ENCODE peak calls at places on chromosomes 13 and 19, in seven cellular contexts. One of them, this sample, is unnamed.
A peak's percentile ranks its signal among the peaks of the same experiment; 100 is the strongest.

GRCh38 chr19:18417250-18418033 is 1.8 kb upstream of the SSBP4 start:
- DNase-seq in spleen: peak; percentile 93
- DNase-seq in SK-N-SH: peak; percentile 91
- DNase-seq in breast epithelium: no peak
- DNase-seq in transverse colon: peak; percentile 70
- DNase-seq in GM23338: peak; percentile 89
- DNase-seq in stomach: no peak
- DNase-seq in this sample: no peak

GRCh38 chr19:1469200-1469935 is 9.6 kb downstream of the C19orf25 start:
- DNase-seq in GM23338: no peak
- DNase-seq in breast epithelium: no peak
- DNase-seq in SK-N-SH: no peak
- DNase-seq in spleen: peak; percentile 78
- DNase-seq in transverse colon: no peak
- DNase-seq in stomach: no peak
- DNase-seq in this sample: no peak

GRCh38 chr13:21595546-21595822 is 8.5 kb downstream of the MICU2 start:
- DNase-seq in GM23338: no peak
- DNase-seq in stomach: no peak
- DNase-seq in SK-N-SH: no peak
- DNase-seq in breast epithelium: no peak
- DNase-seq in transverse colon: no peak
- DNase-seq in spleen: no peak
- DNase-seq in this sample: no peak

GRCh38 chr13:110421696-110422395 is 114.8 kb downstream of the COL4A2 start:
- DNase-seq in spleen: no peak
- DNase-seq in breast epithelium: no peak
- DNase-seq in transverse colon: no peak
- DNase-seq in stomach: no peak
- DNase-seq in GM23338: no peak
- DNase-seq in SK-N-SH: no peak
- DNase-seq in this sample: no peak

GRCh38 chr19:35787227-35787799 is 11.9 kb downstream of the ARHGAP33 start:
- DNase-seq in spleen: no peak
- DNase-seq in transverse colon: no peak
- DNase-seq in stomach: no peak
- DNase-seq in GM23338: no peak
- DNase-seq in SK-N-SH: no peak
- DNase-seq in breast epithelium: no peak
- DNase-seq in this sample: no peak

GRCh38 chr19:3268326-3268725 is 43.9 kb downstream of the CELF5 start:
- DNase-seq in breast epithelium: no peak
- DNase-seq in stomach: no peak
- DNase-seq in SK-N-SH: no peak
- DNase-seq in GM23338: no peak
- DNase-seq in transverse colon: no peak
- DNase-seq in spleen: no peak
- DNase-seq in this sample: no peak

GRCh38 chr19:52600639-52601024 is 30.5 kb downstream of the ZNF701 start:
- DNase-seq in breast epithelium: no peak
- DNase-seq in spleen: peak; percentile 76
- DNase-seq in SK-N-SH: no peak
- DNase-seq in stomach: peak; percentile 33
- DNase-seq in GM23338: peak; percentile 60
- DNase-seq in transverse colon: peak; percentile 77
- DNase-seq in this sample: no peak

GRCh38 chr13:55199132-55199531 is 1941.6 kb upstream of the PRR20A start:
- DNase-seq in breast epithelium: no peak
- DNase-seq in stomach: no peak
- DNase-seq in SK-N-SH: no peak
- DNase-seq in GM23338: peak; percentile 11
- DNase-seq in transverse colon: no peak
- DNase-seq in spleen: no peak
- DNase-seq in this sample: no peak

GRCh38 chr13:107376393-107377085 is 808.6 kb upstream of the ARGLU1 start:
- DNase-seq in spleen: no peak
- DNase-seq in transverse colon: no peak
- DNase-seq in SK-N-SH: peak; percentile 22
- DNase-seq in breast epithelium: no peak
- DNase-seq in GM23338: no peak
- DNase-seq in stomach: no peak
- DNase-seq in this sample: no peak

GRCh38 chr19:56097306-56097705 is 23.8 kb downstream of the ZNF787 start:
- DNase-seq in spleen: peak; percentile 79
- DNase-seq in stomach: no peak
- DNase-seq in transverse colon: no peak
- DNase-seq in SK-N-SH: no peak
- DNase-seq in GM23338: no peak
- DNase-seq in breast epithelium: no peak
- DNase-seq in this sample: peak; percentile 45

GRCh38 chr13:110610955-110611595 is 4.3 kb upstream of the NAXD start:
- DNase-seq in GM23338: no peak
- DNase-seq in transverse colon: no peak
- DNase-seq in breast epithelium: no peak
- DNase-seq in SK-N-SH: no peak
- DNase-seq in spleen: no peak
- DNase-seq in stomach: no peak
- DNase-seq in this sample: no peak

GRCh38 chr13:33331962-33332361 is 46.4 kb upstream of the STARD13 start:
- DNase-seq in stomach: no peak
- DNase-seq in transverse colon: no peak
- DNase-seq in SK-N-SH: no peak
- DNase-seq in spleen: no peak
- DNase-seq in GM23338: peak; percentile 28
- DNase-seq in breast epithelium: no peak
- DNase-seq in this sample: no peak

GRCh38 chr13:94546071-94546839 is 49.7 kb downstream of the TGDS start:
- DNase-seq in stomach: no peak
- DNase-seq in spleen: no peak
- DNase-seq in transverse colon: no peak
- DNase-seq in breast epithelium: no peak
- DNase-seq in SK-N-SH: no peak
- DNase-seq in GM23338: peak; percentile 50
- DNase-seq in this sample: no peak

GRCh38 chr19:7522072-7522922 is at the start of gene MCOLN1:
- DNase-seq in stomach: peak; percentile 100
- DNase-seq in spleen: peak; percentile 100
- DNase-seq in SK-N-SH: peak; percentile 100
- DNase-seq in breast epithelium: peak; percentile 99
- DNase-seq in GM23338: peak; percentile 99
- DNase-seq in transverse colon: peak; percentile 100
- DNase-seq in this sample: peak; percentile 99

GRCh38 chr13:71368301-71368700 is 498.7 kb downstream of the DACH1 start:
- DNase-seq in GM23338: no peak
- DNase-seq in stomach: no peak
- DNase-seq in spleen: no peak
- DNase-seq in transverse colon: no peak
- DNase-seq in SK-N-SH: peak; percentile 7
- DNase-seq in breast epithelium: no peak
- DNase-seq in this sample: no peak

GRCh38 chr19:46931197-46931596 is 70.4 kb downstream of the ARHGAP35 start:
- DNase-seq in stomach: no peak
- DNase-seq in transverse colon: no peak
- DNase-seq in spleen: no peak
- DNase-seq in breast epithelium: no peak
- DNase-seq in GM23338: no peak
- DNase-seq in SK-N-SH: no peak
- DNase-seq in this sample: no peak

GRCh38 chr13:44967656-44968451 is 21.4 kb downstream of the NUFIP1 start:
- DNase-seq in GM23338: no peak
- DNase-seq in transverse colon: no peak
- DNase-seq in stomach: no peak
- DNase-seq in breast epithelium: no peak
- DNase-seq in SK-N-SH: no peak
- DNase-seq in spleen: no peak
- DNase-seq in this sample: peak; percentile 44

GRCh38 chr19:37955986-37956385 is 49.0 kb downstream of the SIPA1L3 start:
- DNase-seq in SK-N-SH: no peak
- DNase-seq in GM23338: no peak
- DNase-seq in stomach: peak; percentile 20
- DNase-seq in breast epithelium: no peak
- DNase-seq in transverse colon: no peak
- DNase-seq in spleen: no peak
- DNase-seq in this sample: no peak

GRCh38 chr13:39505151-39505550 is 97.8 kb downstream of the LHFPL6 start:
- DNase-seq in GM23338: no peak
- DNase-seq in spleen: no peak
- DNase-seq in SK-N-SH: no peak
- DNase-seq in breast epithelium: no peak
- DNase-seq in stomach: no peak
- DNase-seq in transverse colon: no peak
- DNase-seq in this sample: no peak

GRCh38 chr13:39499580-39499979 is 103.4 kb downstream of the LHFPL6 start:
- DNase-seq in spleen: no peak
- DNase-seq in GM23338: no peak
- DNase-seq in SK-N-SH: no peak
- DNase-seq in transverse colon: no peak
- DNase-seq in stomach: no peak
- DNase-seq in breast epithelium: no peak
- DNase-seq in this sample: no peak

GRCh38 chr13:39498471-39499114 is 104.4 kb downstream of the LHFPL6 start:
- DNase-seq in GM23338: peak; percentile 58
- DNase-seq in stomach: no peak
- DNase-seq in transverse colon: no peak
- DNase-seq in breast epithelium: no peak
- DNase-seq in spleen: no peak
- DNase-seq in SK-N-SH: no peak
- DNase-seq in this sample: no peak

GRCh38 chr13:39503048-39503447 is 99.9 kb downstream of the LHFPL6 start:
- DNase-seq in spleen: no peak
- DNase-seq in stomach: no peak
- DNase-seq in SK-N-SH: no peak
- DNase-seq in transverse colon: no peak
- DNase-seq in GM23338: peak; percentile 60
- DNase-seq in breast epithelium: no peak
- DNase-seq in this sample: no peak

DNA sequence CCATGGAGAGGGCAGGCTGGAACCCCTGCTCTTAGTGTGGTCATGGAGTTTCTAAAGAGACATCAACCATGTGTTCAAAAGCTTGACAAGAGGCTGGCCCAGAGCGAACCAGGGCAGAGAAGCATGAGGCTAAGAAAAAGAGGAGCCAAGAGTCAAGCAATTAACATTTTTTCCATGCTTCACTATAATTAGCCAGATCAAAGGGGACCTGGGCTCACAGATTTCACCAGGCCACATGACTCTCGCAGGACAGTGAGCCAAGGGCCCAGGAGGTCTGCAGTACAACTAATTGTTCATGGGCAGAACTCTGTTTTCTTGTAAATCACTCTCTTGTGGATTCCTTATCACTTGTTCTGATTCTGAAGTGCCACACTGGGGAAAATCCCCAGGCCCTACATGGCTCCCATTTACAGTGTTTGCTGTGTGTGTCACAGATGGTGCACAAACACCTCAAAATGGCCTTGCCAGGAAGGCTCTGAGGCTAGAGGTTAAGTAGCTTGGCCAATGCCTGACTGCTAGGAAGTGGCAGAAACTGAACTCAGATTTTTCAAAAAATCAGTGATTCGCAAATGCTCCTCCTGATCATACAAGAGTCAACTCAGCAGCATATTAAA is 101.2 kb downstream of the LHFPL6 start:
- DNase-seq in GM23338: no peak
- DNase-seq in stomach: no peak
- DNase-seq in transverse colon: no peak
- DNase-seq in spleen: no peak
- DNase-seq in breast epithelium: no peak
- DNase-seq in SK-N-SH: no peak
- DNase-seq in this sample: no peak
- H3K27ac ChIP-seq in GM23338: no peak overlapping the region
- H3K27ac ChIP-seq in stomach: no peak overlapping the region
- H3K27ac ChIP-seq in transverse colon: no peak overlapping the region
- H3K27ac ChIP-seq in spleen: no peak overlapping the region
- H3K27ac ChIP-seq in breast epithelium: no peak overlapping the region
- H3K27ac ChIP-seq in SK-N-SH: no peak overlapping the region
- H3K27ac ChIP-seq in this sample: no peak overlapping the region

GRCh38 chr19:16160445-16160942 is 12.8 kb downstream of the CIB3 start:
- DNase-seq in SK-N-SH: no peak
- DNase-seq in breast epithelium: no peak
- DNase-seq in GM23338: no peak
- DNase-seq in spleen: no peak
- DNase-seq in transverse colon: no peak
- DNase-seq in stomach: no peak
- DNase-seq in this sample: no peak
- TF ChIP-seq POLR2AphosphoS5 in SK-N-SH: no peak
- TF ChIP-seq POLR2AphosphoS5 in breast epithelium: no peak
- TF ChIP-seq POLR2AphosphoS5 in GM23338: no peak
- TF ChIP-seq POLR2AphosphoS5 in spleen: no peak
- TF ChIP-seq POLR2AphosphoS5 in transverse colon: no peak
- TF ChIP-seq POLR2AphosphoS5 in stomach: no peak
- TF ChIP-seq POLR2AphosphoS5 in this sample: no peak

GRCh38 chr13:37288057-37288720 is 182.7 kb upstream of the CSNK1A1L start:
- DNase-seq in GM23338: no peak
- DNase-seq in stomach: no peak
- DNase-seq in SK-N-SH: no peak
- DNase-seq in transverse colon: no peak
- DNase-seq in spleen: no peak
- DNase-seq in breast epithelium: no peak
- DNase-seq in this sample: no peak
- H3K27ac ChIP-seq in GM23338: no peak overlapping the region
- H3K27ac ChIP-seq in stomach: no peak overlapping the region
- H3K27ac ChIP-seq in SK-N-SH: no peak overlapping the region
- H3K27ac ChIP-seq in transverse colon: no peak overlapping the region
- H3K27ac ChIP-seq in spleen: no peak overlapping the region
- H3K27ac ChIP-seq in breast epithelium: no peak overlapping the region
- H3K27ac ChIP-seq in this sample: no peak overlapping the region

DNA sequence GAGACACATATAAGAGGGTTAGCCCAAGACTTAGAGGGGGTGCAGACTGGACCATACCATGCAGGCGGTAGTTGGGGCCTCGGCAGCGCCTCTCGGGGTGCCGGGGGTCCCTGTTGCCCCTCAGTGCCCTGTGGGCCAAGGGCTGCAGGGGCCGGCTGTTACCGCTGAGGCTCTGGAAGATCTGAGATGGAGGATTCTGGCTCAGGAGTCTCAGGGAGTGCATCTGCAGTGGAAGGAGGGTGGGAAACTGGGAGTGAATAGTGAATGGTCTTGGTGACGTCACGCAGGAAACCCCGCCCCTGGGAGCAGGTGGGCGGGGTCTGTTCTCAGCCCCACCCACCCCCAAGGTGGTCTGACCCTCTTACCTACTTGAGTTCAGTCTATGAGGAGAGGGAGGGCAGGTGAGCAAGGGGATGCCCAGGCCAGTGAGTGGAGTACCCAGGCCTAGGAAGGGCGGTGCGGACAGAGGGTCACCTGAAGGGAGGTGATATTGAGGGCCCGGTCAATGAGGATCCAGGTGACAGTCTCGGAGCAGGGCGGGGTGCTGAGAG is 1.7 kb upstream of the DBP start:
- DNase-seq in breast epithelium: no peak
- DNase-seq in stomach: no peak
- DNase-seq in spleen: peak; percentile 87
- DNase-seq in SK-N-SH: peak; percentile 69
- DNase-seq in GM23338: peak; percentile 67
- DNase-seq in transverse colon: peak; percentile 24
- DNase-seq in this sample: no peak
- TF ChIP-seq POLR2AphosphoS5 in breast epithelium: no peak
- TF ChIP-seq POLR2AphosphoS5 in stomach: no peak
- TF ChIP-seq POLR2AphosphoS5 in spleen: no peak
- TF ChIP-seq POLR2AphosphoS5 in SK-N-SH: no peak
- TF ChIP-seq POLR2AphosphoS5 in GM23338: peak; percentile 88
- TF ChIP-seq POLR2AphosphoS5 in transverse colon: no peak
- TF ChIP-seq POLR2AphosphoS5 in this sample: no peak